ENCODE peak calls at places on chromosomes 2 and 18, in seven cellular contexts. Q, T, N, M, G, K and B are unnamed samples. For H3K4me1, the result is how much of the 10 kb centered on the place peaks cover.

GRCh38 chr18:66506178-66506577 is 97.7 kb downstream of the CDH19 start:
- DNase-seq in Q (no peak), T (no peak), N (no peak), M (no peak), G (no peak), K (no peak), B (no peak)

GRCh38 chr18:54672846-54673475 is 81.9 kb downstream of the DYNAP start:
- DNase-seq in Q (no peak), T (no peak), N (no peak), M (no peak), G (no peak), K (no peak), B (no peak)

GRCh38 chr2:28102455-28102874 is 211.9 kb downstream of the BABAM2 start:
- DNase-seq in Q (no peak), T (peak), N (no peak), M (no peak), G (no peak), K (no peak), B (no peak)

GRCh38 chr18:57003342-57003741 is 143.5 kb upstream of the BOD1L2 start:
- DNase-seq in Q (no peak), T (peak), N (no peak), M (no peak), G (no peak), K (no peak), B (no peak)

GRCh38 chr2:205654878-205655601 is 27.3 kb upstream of the NRP2 start:
- DNase-seq in Q (no peak), T (peak), N (no peak), M (no peak), G (no peak), K (no peak), B (no peak)

GRCh38 chr2:46487667-46488333 is 8.4 kb downstream of the TMEM247 start:
- DNase-seq in Q (peak), T (peak), N (peak), M (peak), G (peak), K (peak), B (peak)

GRCh38 chr2:101150306-101151140 is 659 bp downstream of the TBC1D8 start:
- DNase-seq in Q (peak), T (peak), N (peak), M (peak), G (peak), K (peak), B (no peak)

GRCh38 chr2:38509322-38509946 is 93.3 kb downstream of the HNRNPLL start:
- DNase-seq in Q (no peak), T (peak), N (no peak), M (no peak), G (no peak), K (no peak), B (no peak)

GRCh38 chr18:78855188-78855587 is 124.4 kb upstream of the SALL3 start:
- DNase-seq in Q (no peak), T (no peak), N (no peak), M (no peak), G (no peak), K (no peak), B (no peak)

GRCh38 chr2:68766378-68766845 is 31.8 kb downstream of the ARHGAP25 start:
- DNase-seq in Q (peak), T (no peak), N (peak), M (no peak), G (peak), K (no peak), B (peak)

GRCh38 chr18:59516356-59517155 is 157.5 kb upstream of the LMAN1 start:
- DNase-seq in Q (peak), T (peak), N (peak), M (peak), G (peak), K (no peak), B (no peak)

GRCh38 chr18:64720781-64721464 is 572.0 kb upstream of the LINC00305 start:
- DNase-seq in Q (peak), T (no peak), N (no peak), M (no peak), G (no peak), K (no peak), B (no peak)

GRCh38 chr18:12911025-12911927 is 27.2 kb upstream of the PTPN2 start:
- DNase-seq in Q (peak), T (peak), N (peak), M (peak), G (no peak), K (peak), B (no peak)

GRCh38 chr2:16738361-16739225 is 73.0 kb upstream of the CYRIA start:
- DNase-seq in Q (no peak), T (no peak), N (no peak), M (no peak), G (no peak), K (no peak), B (no peak)

GRCh38 chr18:79680100-79680879 is 687 bp downstream of the CTDP1 start:
- DNase-seq in Q (peak), T (peak), N (no peak), M (no peak), G (peak), K (peak), B (no peak)

GRCh38 chr18:32717151-32717550 is 55.7 kb downstream of the KLHL14 start:
- DNase-seq in Q (no peak), T (peak), N (no peak), M (no peak), G (no peak), K (no peak), B (no peak)

GRCh38 chr2:68396093-68396492 is 31.0 kb downstream of the PLEK start:
- DNase-seq in Q (no peak), T (no peak), N (no peak), M (no peak), G (no peak), K (no peak), B (no peak)

GRCh38 chr2:24456610-24457556 is 34.2 kb upstream of the NCOA1 start:
- DNase-seq in Q (peak), T (peak), N (peak), M (peak), G (peak), K (peak), B (peak)

GRCh38 chr18:70931942-70932814 is 643.3 kb downstream of the SOCS6 start:
- DNase-seq in Q (no peak), T (peak), N (no peak), M (no peak), G (no peak), K (no peak), B (no peak)

GRCh38 chr2:60523987-60524386 is 29.5 kb downstream of the BCL11A start:
- DNase-seq in Q (no peak), T (no peak), N (no peak), M (no peak), G (no peak), K (no peak), B (no peak)

GRCh38 chr2:219175928-219176817 is 552 bp downstream of the CNPPD1 start:
- DNase-seq in Q (peak), T (peak), N (peak), M (peak), G (peak), K (peak), B (peak)

GRCh38 chr18:61748024-61748423 is 144.8 kb downstream of the RNF152 start:
- DNase-seq in Q (no peak), T (no peak), N (no peak), M (no peak), G (peak), K (no peak), B (no peak)

GRCh38 chr18:58387716-58388115 is 241.2 kb downstream of the ALPK2 start:
- DNase-seq in Q (no peak), T (no peak), N (no peak), M (no peak), G (no peak), K (no peak), B (no peak)

GRCh38 chr2:196453613-196454047 is 185.9 kb upstream of the CCDC150 start:
- DNase-seq in Q (peak), T (peak), N (no peak), M (no peak), G (peak), K (no peak), B (no peak)

GRCh38 chr18:59265246-59266018 is 7.8 kb downstream of the RAX start:
- DNase-seq in Q (no peak), T (peak), N (no peak), M (no peak), G (no peak), K (no peak), B (no peak)

GRCh38 chr2:102345329-102345920 is 10.2 kb upstream of the IL18R1 start:
- DNase-seq in Q (no peak), T (no peak), N (no peak), M (no peak), G (no peak), K (no peak), B (no peak)

GRCh38 chr18:492451-492850 is 8.1 kb downstream of the COLEC12 start:
- DNase-seq in Q (no peak), T (no peak), N (no peak), M (no peak), G (no peak), K (no peak), B (no peak)

GRCh38 chr2:149012545-149012944 is 26.0 kb upstream of the LYPD6B start:
- DNase-seq in Q (no peak), T (no peak), N (no peak), M (no peak), G (no peak), K (no peak), B (no peak)

GRCh38 chr2:74954500-74954874 is 4.0 kb upstream of the POLE4 start:
- DNase-seq in Q (no peak), T (no peak), N (no peak), M (no peak), G (peak), K (no peak), B (no peak)

GRCh38 chr2:53253244-53253643 is 514.4 kb upstream of the CHAC2 start:
- DNase-seq in Q (no peak), T (no peak), N (no peak), M (no peak), G (no peak), K (no peak), B (no peak)

GRCh38 chr18:24656044-24656443 is 195.6 kb downstream of the HRH4 start:
- DNase-seq in Q (no peak), T (peak), N (no peak), M (no peak), G (no peak), K (no peak), B (no peak)

DNA sequence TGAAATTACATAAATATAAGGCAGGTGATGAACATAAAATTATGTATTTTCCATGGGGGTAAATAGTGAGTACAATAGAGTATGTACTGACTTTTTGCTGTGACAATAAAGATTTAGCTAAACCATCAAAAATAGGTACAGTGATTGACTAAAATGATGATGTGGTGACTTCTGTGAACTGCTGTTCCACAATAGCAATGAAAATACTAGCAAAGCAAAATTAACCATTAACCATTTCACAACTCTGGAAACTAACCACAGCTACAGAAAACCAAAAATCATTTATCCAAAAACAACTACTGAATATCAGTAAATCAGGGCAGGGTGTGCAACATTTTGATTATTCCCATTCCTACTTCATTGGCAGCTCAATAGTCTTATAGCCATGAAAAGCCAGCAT is 161.4 kb upstream of the GYPC start:
- DNase-seq in Q (no peak), T (no peak), N (no peak), M (no peak), G (no peak), K (no peak), B (no peak)
- H3K27ac ChIP-seq in Q (no peak), T (no peak), N (no peak), M (no peak), G (no peak), K (no peak), B (no peak)

GRCh38 chr2:113211226-113212105 is 37.7 kb downstream of the PSD4 start:
- DNase-seq in Q (no peak), T (peak), N (no peak), M (no peak), G (peak), K (no peak), B (peak)
- H3K4me1 ChIP-seq in Q (under half), T (under half), N (under half), M (under half), G (under half), K (under half), B (under half)

GRCh38 chr2:70887208-70887549 is 48.5 kb upstream of the ATP6V1B1 start:
- DNase-seq in Q (no peak), T (no peak), N (no peak), M (no peak), G (no peak), K (no peak), B (no peak)
- H3K27ac ChIP-seq in Q (peak), T (no peak), N (no peak), M (no peak), G (no peak), K (no peak), B (no peak)

DNA sequence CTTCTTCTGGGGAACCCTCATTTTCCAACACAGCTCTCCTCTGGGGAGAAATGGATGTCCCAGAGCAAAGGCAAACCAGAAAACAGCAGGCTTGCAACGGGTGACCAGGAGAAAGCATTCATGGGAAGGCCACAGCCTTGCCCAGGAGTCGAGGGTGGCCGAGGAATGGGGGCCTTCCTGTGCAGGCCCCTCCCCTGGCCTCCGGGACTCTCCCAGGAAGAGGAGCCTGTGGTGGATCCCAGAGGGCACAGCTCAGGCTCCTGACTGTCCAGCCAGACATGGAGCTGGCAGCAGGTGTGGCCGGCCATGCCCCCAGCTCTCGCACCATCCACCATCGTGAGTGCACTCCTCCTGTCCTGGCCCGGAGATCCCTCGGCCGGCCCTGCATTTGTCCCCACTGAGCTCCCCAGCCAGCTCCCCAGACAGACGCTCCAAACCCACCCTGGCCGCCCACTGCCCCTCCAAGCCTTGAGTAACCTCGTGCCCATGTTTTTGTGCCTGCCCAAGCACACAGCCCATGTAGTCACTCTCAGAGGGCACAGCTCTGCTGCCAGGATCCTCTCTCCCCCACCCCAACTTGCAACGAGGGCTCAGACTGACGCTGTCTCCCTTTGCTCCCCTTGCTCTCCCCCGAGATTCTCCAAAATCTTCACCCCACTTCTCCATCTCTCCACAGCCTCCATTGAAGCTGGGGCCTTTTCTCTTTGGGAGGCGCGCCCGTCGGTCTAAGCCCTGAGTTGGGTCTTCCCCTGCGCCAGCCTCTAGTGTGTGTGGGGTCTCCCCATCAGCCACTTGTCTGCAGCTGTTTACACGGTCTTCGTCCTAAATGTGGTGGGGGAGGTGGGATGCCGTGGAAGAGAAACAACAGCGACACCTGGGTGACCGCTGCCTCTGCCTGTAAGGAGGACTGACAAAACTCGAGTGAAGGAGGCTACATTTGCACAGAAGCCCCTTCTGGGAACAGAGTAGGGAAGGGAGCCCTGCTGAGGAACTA is 9.8 kb downstream of the PRLH start:
- DNase-seq in Q (no peak), T (no peak), N (no peak), M (peak), G (no peak), K (no peak), B (no peak)
- H3K4me1 ChIP-seq in Q (under half), T (under half), N (under half), M (under half), G (under half), K (under half), B (under half)

DNA sequence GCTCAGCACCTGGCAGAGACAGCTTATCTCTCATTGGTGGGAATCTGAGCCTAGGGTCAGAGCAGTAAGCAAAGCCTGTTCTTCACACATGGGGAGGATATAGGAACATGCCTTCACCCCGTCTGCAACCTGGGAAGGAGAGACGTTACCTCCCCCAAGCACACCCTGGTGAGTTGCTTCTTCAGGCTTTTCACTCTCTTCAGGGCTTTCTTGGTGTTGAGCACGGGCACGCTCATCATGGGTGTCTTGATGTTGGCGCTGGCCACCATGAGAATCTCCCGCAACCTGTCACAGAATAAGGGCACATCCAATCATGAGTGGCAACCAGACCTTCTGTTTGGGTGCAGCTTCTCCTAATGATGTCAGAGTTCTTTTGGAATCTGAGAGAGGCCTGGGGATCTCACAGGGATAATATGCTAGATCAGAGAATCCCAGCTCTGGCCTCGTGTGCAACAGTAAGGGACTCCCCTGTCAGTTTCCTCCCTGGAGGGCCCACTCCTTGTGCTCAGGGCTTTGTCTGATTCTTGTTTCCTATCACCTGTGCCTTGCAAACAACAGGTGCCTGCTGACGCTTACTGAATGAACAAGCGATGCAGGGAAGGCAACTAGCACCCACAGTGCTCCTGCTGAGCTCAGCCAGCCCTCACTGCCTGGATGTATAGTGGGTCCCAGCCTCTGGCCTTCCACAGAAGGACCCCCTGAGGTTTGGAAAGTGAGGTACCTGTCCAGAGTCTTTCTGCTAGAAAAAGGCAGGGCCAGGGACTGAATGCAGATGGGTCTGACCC is 66.3 kb downstream of the POLR1A start:
- DNase-seq in Q (no peak), T (no peak), N (no peak), M (peak), G (no peak), K (no peak), B (no peak)
- H3K27ac ChIP-seq in Q (no peak), T (no peak), N (peak), M (no peak), G (no peak), K (no peak), B (no peak)

GRCh38 chr2:8581048-8581561 is 100.8 kb upstream of the ID2 start:
- DNase-seq in Q (no peak), T (no peak), N (no peak), M (no peak), G (no peak), K (no peak), B (no peak)
- H3K4me1 ChIP-seq in Q (under half), T (under half), N (under half), M (under half), G (under half), K (under half), B (under half)

GRCh38 chr2:169838743-169839489 is 11.7 kb downstream of the UBR3 start:
- DNase-seq in Q (no peak), T (no peak), N (no peak), M (no peak), G (no peak), K (no peak), B (no peak)
- H3K27ac ChIP-seq in Q (no peak), T (no peak), N (peak), M (no peak), G (no peak), K (no peak), B (no peak)

GRCh38 chr2:222939979-222940378 is 79.1 kb downstream of the ACSL3 start:
- DNase-seq in Q (no peak), T (peak), N (no peak), M (no peak), G (no peak), K (no peak), B (no peak)
- H3K4me1 ChIP-seq in Q (under half), T (under half), N (under half), M (under half), G (under half), K (under half), B (under half)

GRCh38 chr18:9475643-9476580 is 599 bp downstream of the RALBP1 start:
- DNase-seq in Q (no peak), T (peak), N (no peak), M (no peak), G (no peak), K (no peak), B (no peak)

GRCh38 chr18:9474103-9474982 is 970 bp upstream of the RALBP1 start:
- DNase-seq in Q (no peak), T (peak), N (no peak), M (peak), G (no peak), K (no peak), B (peak)

GRCh38 chr18:9478545-9478944 is 3.2 kb downstream of the RALBP1 start:
- DNase-seq in Q (no peak), T (no peak), N (no peak), M (peak), G (no peak), K (no peak), B (no peak)

GRCh38 chr18:9474983-9475642 is at the start of gene RALBP1:
- DNase-seq in Q (peak), T (peak), N (peak), M (peak), G (peak), K (peak), B (peak)

GRCh38 chr18:9477509-9477908 is 2.2 kb downstream of the RALBP1 start:
- DNase-seq in Q (no peak), T (no peak), N (no peak), M (no peak), G (no peak), K (no peak), B (no peak)
- H3K27ac ChIP-seq in Q (no peak), T (no peak), N (no peak), M (no peak), G (no peak), K (no peak), B (no peak)

GRCh38 chr2:313991-314390 is 26.1 kb upstream of the ALKAL2 start:
- DNase-seq in Q (no peak), T (no peak), N (no peak), M (no peak), G (no peak), K (no peak), B (no peak)

GRCh38 chr2:314561-315336 is 26.9 kb upstream of the ALKAL2 start:
- DNase-seq in Q (no peak), T (no peak), N (no peak), M (no peak), G (no peak), K (no peak), B (no peak)

GRCh38 chr2:317501-318424 is 29.9 kb upstream of the ALKAL2 start:
- DNase-seq in Q (no peak), T (peak), N (no peak), M (no peak), G (no peak), K (no peak), B (no peak)

GRCh38 chr2:319059-319600 is 31.2 kb upstream of the ALKAL2 start:
- DNase-seq in Q (no peak), T (no peak), N (no peak), M (no peak), G (no peak), K (no peak), B (no peak)

GRCh38 chr2:316381-316780 is 28.5 kb upstream of the ALKAL2 start:
- DNase-seq in Q (no peak), T (no peak), N (no peak), M (no peak), G (no peak), K (no peak), B (no peak)
- H3K4me1 ChIP-seq in Q (under half), T (under half), N (under half), M (under half), G (under half), K (under half), B (under half)